ENCODE peak calls at places on chromosomes 13 and 19, in seven cellular contexts. B is kidney tubule cell; L is BJ; F is prostate gland; N is activated T-helper 2 cell treated with anti-CD3 and anti-CD28 coated beads, Interferon-gamma antibody, Interleukin-2, Interleukin-4, amounts not matched to agents 10 μg/mL and 5 μg/mL and 100 μg/mL, durations not matched to agents 14 hours and 24 hours and 36 hours; S is activated CD4-positive, alpha-beta memory T cell treated with anti-CD3 and anti-CD28 coated beads, Interleukin-2, amount 10 ng/mL, durations not matched to agents 7 days and 5 days; Q is HFF-Myc. A is an unnamed sample.

GRCh38 chr19:30785728-30786127 is 413.5 kb downstream of the ZNF536 start:
- DNase-seq in Q (no peak), F (no peak), S (no peak), L (no peak), N (no peak), B (no peak), A (no peak)

GRCh38 chr13:20198781-20199180 is 6.0 kb upstream of the GJB2 start:
- DNase-seq in F (no peak), N (no peak), B (peak; percentile 72), Q (no peak), S (no peak), L (no peak), A (no peak)

GRCh38 chr13:48066310-48066989 is 28.5 kb downstream of the MED4 start:
- DNase-seq in Q (peak; percentile 63), N (peak; percentile 30), F (no peak), S (peak; percentile 50), L (no peak), B (peak; percentile 16), A (peak; percentile 76)

GRCh38 chr13:98972627-98973026 is 5.2 kb downstream of the DOCK9 start:
- DNase-seq in F (no peak), L (no peak), S (no peak), B (peak; percentile 90), Q (peak; percentile 43), N (no peak), A (no peak)

GRCh38 chr19:20051841-20052768 is 12.8 kb upstream of the ZNF682 start:
- DNase-seq in L (peak; percentile 88), B (peak; percentile 99), Q (peak; percentile 76), N (peak; percentile 28), S (peak; percentile 59), F (peak; percentile 99), A (peak; percentile 70)

GRCh38 chr19:13260883-13261653 is 110.9 kb downstream of the IER2 start:
- DNase-seq in F (no peak), N (no peak), S (peak; percentile 42), B (peak; percentile 92), Q (peak; percentile 56), L (peak; percentile 73), A (peak; percentile 31)

GRCh38 chr13:112700291-112701060 is 10.6 kb downstream of the ATP11A start:
- DNase-seq in L (no peak), S (no peak), F (no peak), N (no peak), Q (no peak), B (no peak), A (no peak)

GRCh38 chr13:27496006-27496405 is 45.6 kb upstream of the MTIF3 start:
- DNase-seq in S (no peak), B (no peak), N (no peak), F (no peak), L (no peak), Q (no peak), A (no peak)

GRCh38 chr13:59879281-59879680 is 284.4 kb downstream of the DIAPH3 start:
- DNase-seq in F (no peak), Q (no peak), N (no peak), L (no peak), S (no peak), B (no peak), A (no peak)

GRCh38 chr19:19113040-19113541 is 25.2 kb downstream of the TMEM161A start:
- DNase-seq in F (no peak), S (no peak), L (no peak), B (peak; percentile 49), Q (peak; percentile 9), N (no peak), A (peak; percentile 38)

GRCh38 chr19:6479836-6480398 is 1.7 kb downstream of the DENND1C start:
- DNase-seq in F (no peak), N (no peak), B (no peak), S (no peak), L (no peak), Q (no peak), A (no peak)

GRCh38 chr19:5131031-5131865 is 162.3 kb downstream of the KDM4B start:
- DNase-seq in Q (no peak), F (no peak), B (no peak), S (no peak), L (no peak), N (no peak), A (peak; percentile 59)

GRCh38 chr13:95926231-95926630 is 127.0 kb downstream of the UGGT2 start:
- DNase-seq in L (no peak), Q (no peak), S (no peak), B (no peak), F (no peak), N (no peak), A (no peak)

GRCh38 chr13:51679616-51680015 is 95.4 kb downstream of the WDFY2 start:
- DNase-seq in B (no peak), F (no peak), Q (no peak), S (no peak), L (no peak), N (no peak), A (no peak)

GRCh38 chr13:41145136-41145908 is 12.7 kb upstream of the KBTBD6 start:
- DNase-seq in S (no peak), F (no peak), N (no peak), Q (peak; percentile 76), L (no peak), B (no peak), A (no peak)